ENCODE peak calls at places on chromosome 3, in four cellular contexts. One of them, this sample, is unnamed.
A peak's percentile ranks its signal among the peaks of the same experiment; 100 is the strongest.

GRCh38 chr3:152126260-152126659 is 142.5 kb upstream of the MBNL1 start:
- DNase-seq in GM12878: no peak
- DNase-seq in stomach: no peak
- DNase-seq in testis: no peak
- DNase-seq in this sample: no peak

GRCh38 chr3:179069762-179070390 is 1.7 kb downstream of the ZMAT3 start:
- DNase-seq in testis: no peak
- DNase-seq in GM12878: no peak
- DNase-seq in stomach: no peak
- DNase-seq in this sample: no peak

GRCh38 chr3:142275856-142276255 is 50.5 kb upstream of the GK5 start:
- DNase-seq in stomach: no peak
- DNase-seq in GM12878: no peak
- DNase-seq in testis: no peak
- DNase-seq in this sample: no peak

GRCh38 chr3:191412764-191413163 is 48.2 kb upstream of the PYDC2 start:
- DNase-seq in stomach: no peak
- DNase-seq in testis: no peak
- DNase-seq in GM12878: no peak
- DNase-seq in this sample: no peak

GRCh38 chr3:78848392-78849288 is 919.2 kb downstream of the ROBO1 start:
- DNase-seq in stomach: no peak
- DNase-seq in testis: no peak
- DNase-seq in GM12878: no peak
- DNase-seq in this sample: no peak

GRCh38 chr3:50372349-50372748 is 13.0 kb upstream of the TMEM115 start:
- DNase-seq in stomach: no peak
- DNase-seq in testis: peak; percentile 64
- DNase-seq in GM12878: no peak
- DNase-seq in this sample: no peak

GRCh38 chr3:116005404-116005803 is 382.1 kb downstream of the GAP43 start:
- DNase-seq in testis: peak; percentile 54
- DNase-seq in stomach: no peak
- DNase-seq in GM12878: no peak
- DNase-seq in this sample: no peak

GRCh38 chr3:122942937-122943827 is 84.4 kb downstream of the SEMA5B start:
- DNase-seq in GM12878: no peak
- DNase-seq in stomach: peak; percentile 82
- DNase-seq in testis: peak; percentile 83
- DNase-seq in this sample: no peak

GRCh38 chr3:94303897-94304296 is 241.0 kb downstream of the NSUN3 start:
- DNase-seq in stomach: no peak
- DNase-seq in testis: peak; percentile 33
- DNase-seq in GM12878: no peak
- DNase-seq in this sample: no peak

GRCh38 chr3:156050918-156051317 is 69.5 kb upstream of the KCNAB1 start:
- DNase-seq in GM12878: no peak
- DNase-seq in testis: no peak
- DNase-seq in stomach: no peak
- DNase-seq in this sample: no peak

GRCh38 chr3:113079532-113079931 is 88.7 kb downstream of the GTPBP8 start:
- DNase-seq in stomach: no peak
- DNase-seq in GM12878: no peak
- DNase-seq in testis: no peak
- DNase-seq in this sample: no peak

GRCh38 chr3:159711560-159712333 is 276.9 kb upstream of the IL12A start:
- DNase-seq in stomach: no peak
- DNase-seq in testis: no peak
- DNase-seq in GM12878: no peak
- DNase-seq in this sample: no peak

GRCh38 chr3:161031134-161031533 is 74.0 kb downstream of the B3GALNT1 start:
- DNase-seq in stomach: no peak
- DNase-seq in testis: no peak
- DNase-seq in GM12878: no peak
- DNase-seq in this sample: no peak

GRCh38 chr3:45612918-45613602 is 18.5 kb downstream of the LIMD1 start:
- DNase-seq in stomach: no peak
- DNase-seq in testis: no peak
- DNase-seq in GM12878: peak; percentile 91
- DNase-seq in this sample: no peak

GRCh38 chr3:156483961-156484787 is 70.7 kb downstream of the SSR3 start:
- DNase-seq in GM12878: peak; percentile 77
- DNase-seq in testis: no peak
- DNase-seq in stomach: no peak
- DNase-seq in this sample: no peak

GRCh38 chr3:160473233-160473632 is 23.6 kb upstream of the TRIM59 start:
- DNase-seq in stomach: no peak
- DNase-seq in testis: no peak
- DNase-seq in GM12878: no peak
- DNase-seq in this sample: no peak

GRCh38 chr3:48612270-48612669 is 2.8 kb upstream of the UQCRC1 start:
- DNase-seq in stomach: no peak
- DNase-seq in GM12878: no peak
- DNase-seq in testis: no peak
- DNase-seq in this sample: no peak
- TF ChIP-seq POLR2A in stomach: no peak
- TF ChIP-seq POLR2A in GM12878: no peak
- TF ChIP-seq POLR2A in testis: no peak
- TF ChIP-seq POLR2A in this sample: no peak

DNA sequence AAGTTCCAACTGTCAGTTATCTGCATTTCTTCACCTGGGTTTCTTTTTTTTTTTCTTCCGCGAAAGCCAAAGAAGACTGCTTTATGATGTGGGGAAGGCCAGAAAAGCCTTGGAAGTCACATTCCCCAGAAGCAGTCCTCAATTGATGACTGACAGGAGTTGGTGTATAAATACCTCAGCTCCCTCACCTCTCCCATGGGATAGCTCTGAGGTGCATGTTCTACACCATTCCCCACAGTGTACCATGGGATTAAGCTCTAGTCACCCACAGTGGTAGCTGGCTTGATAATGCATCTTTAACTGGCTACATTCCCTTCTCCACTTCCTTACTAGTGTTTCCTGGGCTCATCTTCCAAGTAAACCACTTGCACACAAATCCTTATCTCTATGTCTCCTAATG is 30.5 kb downstream of the DPH3 start:
- DNase-seq in testis: no peak
- DNase-seq in stomach: no peak
- DNase-seq in GM12878: no peak
- DNase-seq in this sample: no peak
- TF ChIP-seq CTCF in testis: no peak
- TF ChIP-seq CTCF in stomach: no peak
- TF ChIP-seq CTCF in GM12878: no peak
- TF ChIP-seq CTCF in this sample: no peak

GRCh38 chr3:150449169-150449721 is 41.1 kb downstream of the TSC22D2 start:
- DNase-seq in testis: no peak
- DNase-seq in GM12878: no peak
- DNase-seq in stomach: no peak
- DNase-seq in this sample: no peak
- TF ChIP-seq POLR2A in testis: no peak
- TF ChIP-seq POLR2A in GM12878: no peak
- TF ChIP-seq POLR2A in stomach: no peak
- TF ChIP-seq POLR2A in this sample: no peak

GRCh38 chr3:10285742-10286524 is 6.8 kb downstream of the GHRL start:
- DNase-seq in GM12878: no peak
- DNase-seq in testis: no peak
- DNase-seq in stomach: no peak
- DNase-seq in this sample: no peak

GRCh38 chr3:10288575-10288960 is 4.2 kb downstream of the GHRL start:
- DNase-seq in testis: no peak
- DNase-seq in GM12878: no peak
- DNase-seq in stomach: no peak
- DNase-seq in this sample: no peak

GRCh38 chr3:10285307-10285706 is 7.4 kb downstream of the GHRL start:
- DNase-seq in GM12878: no peak
- DNase-seq in testis: no peak
- DNase-seq in stomach: no peak
- DNase-seq in this sample: no peak

GRCh38 chr3:10287936-10288574 is 4.7 kb downstream of the GHRL start:
- DNase-seq in testis: no peak
- DNase-seq in stomach: no peak
- DNase-seq in GM12878: no peak
- DNase-seq in this sample: no peak

GRCh38 chr3:10286596-10287295 is 6.0 kb downstream of the GHRL start:
- DNase-seq in testis: peak; percentile 62
- DNase-seq in stomach: no peak
- DNase-seq in GM12878: no peak
- DNase-seq in this sample: peak; percentile 47
- TF ChIP-seq CTCF in testis: no peak
- TF ChIP-seq CTCF in stomach: no peak
- TF ChIP-seq CTCF in GM12878: no peak
- TF ChIP-seq CTCF in this sample: no peak

GRCh38 chr3:195886181-195887141 is 21.9 kb downstream of the TNK2 start:
- DNase-seq in testis: no peak
- DNase-seq in stomach: no peak
- DNase-seq in GM12878: no peak
- DNase-seq in this sample: no peak

GRCh38 chr3:195884691-195885035 is 23.7 kb downstream of the TNK2 start:
- DNase-seq in stomach: no peak
- DNase-seq in GM12878: no peak
- DNase-seq in testis: no peak
- DNase-seq in this sample: no peak

GRCh38 chr3:195883801-195884200 is 24.6 kb downstream of the TNK2 start:
- DNase-seq in testis: no peak
- DNase-seq in GM12878: no peak
- DNase-seq in stomach: no peak
- DNase-seq in this sample: no peak

GRCh38 chr3:195883160-195883559 is 25.2 kb downstream of the TNK2 start:
- DNase-seq in testis: no peak
- DNase-seq in stomach: no peak
- DNase-seq in GM12878: no peak
- DNase-seq in this sample: no peak

GRCh38 chr3:195885036-195885871 is 23.1 kb downstream of the TNK2 start:
- DNase-seq in GM12878: no peak
- DNase-seq in testis: no peak
- DNase-seq in stomach: no peak
- DNase-seq in this sample: no peak
- TF ChIP-seq POLR2A in GM12878: no peak
- TF ChIP-seq POLR2A in testis: no peak
- TF ChIP-seq POLR2A in stomach: no peak
- TF ChIP-seq POLR2A in this sample: no peak

DNA sequence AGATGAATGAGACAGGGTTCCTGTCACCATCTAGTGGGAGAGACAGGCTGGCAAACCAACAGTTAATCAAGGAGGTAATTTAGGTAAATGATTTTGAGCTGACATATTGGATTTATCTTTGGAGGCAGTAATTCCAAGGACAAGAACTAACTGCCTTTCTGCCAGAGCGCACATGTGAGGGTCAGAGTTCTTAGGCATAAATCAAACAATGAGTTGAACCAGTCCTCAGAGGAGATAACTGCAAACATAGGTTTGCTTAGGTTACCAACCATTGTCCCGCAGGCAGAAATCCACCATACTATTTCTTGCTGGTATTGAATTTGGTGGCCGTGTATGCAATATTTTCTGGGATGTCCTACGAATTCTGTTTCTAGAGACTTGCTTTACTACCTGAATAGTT is 14.2 kb upstream of the PPP1R2 start:
- DNase-seq in testis: no peak
- DNase-seq in GM12878: no peak
- DNase-seq in stomach: no peak
- DNase-seq in this sample: no peak
- TF ChIP-seq CTCF in testis: no peak
- TF ChIP-seq CTCF in GM12878: no peak
- TF ChIP-seq CTCF in stomach: no peak
- TF ChIP-seq CTCF in this sample: no peak

GRCh38 chr3:53184701-53185100 is 23.7 kb downstream of the PRKCD start:
- DNase-seq in testis: no peak
- DNase-seq in stomach: no peak
- DNase-seq in GM12878: no peak
- DNase-seq in this sample: no peak
- TF ChIP-seq POLR2A in testis: no peak
- TF ChIP-seq POLR2A in stomach: no peak
- TF ChIP-seq POLR2A in GM12878: peak; percentile 29
- TF ChIP-seq POLR2A in this sample: no peak

DNA sequence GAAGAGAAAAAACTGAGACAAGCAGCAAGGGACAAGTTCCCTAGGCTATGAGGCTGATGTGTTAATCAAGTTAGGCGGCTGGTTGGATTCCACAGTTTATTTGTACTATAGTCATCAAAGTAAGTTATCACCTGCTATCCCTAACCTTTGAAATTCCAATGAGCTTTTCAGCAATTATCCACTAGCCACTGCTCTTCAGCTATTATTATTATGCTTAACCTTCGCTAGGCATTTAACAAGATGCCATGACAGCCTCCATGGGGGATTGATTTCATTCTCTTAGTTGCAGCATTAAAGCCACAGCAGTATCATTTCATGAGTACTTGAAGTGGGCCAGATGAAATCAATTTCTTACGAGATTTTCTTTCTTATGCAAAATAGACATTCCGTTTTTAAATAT is 699.5 kb upstream of the NAALADL2 start:
- DNase-seq in testis: no peak
- DNase-seq in stomach: no peak
- DNase-seq in GM12878: no peak
- DNase-seq in this sample: no peak
- TF ChIP-seq CTCF in testis: no peak
- TF ChIP-seq CTCF in stomach: no peak
- TF ChIP-seq CTCF in GM12878: no peak
- TF ChIP-seq CTCF in this sample: no peak